ENCODE peak calls at places on chromosomes 4 and X, in four cellular contexts. O is HepG2, F is K562, Y is GM12878. E is an unnamed sample.

GRCh38 chr4:93327346-93327745 is 501.2 kb upstream of the ATOH1 start:
- DNase-seq in F (no peak), O (no peak), Y (no peak), E (no peak)

GRCh38 chrX:115367956-115368355 is 78.4 kb downstream of the LUZP4 start:
- DNase-seq in O (no peak), Y (no peak), F (no peak), E (no peak)

GRCh38 chrX:129540725-129541184 is 696 bp downstream of the OCRL start:
- DNase-seq in F (no peak), Y (no peak), O (peak), E (peak)

GRCh38 chrX:106899276-106899675 is 3.9 kb downstream of the RIPPLY1 start:
- DNase-seq in O (no peak), F (no peak), Y (no peak), E (no peak)

GRCh38 chr4:165828928-165829327 is 44.1 kb upstream of the TLL1 start:
- DNase-seq in O (no peak), F (no peak), Y (no peak), E (no peak)

GRCh38 chrX:135931644-135932487 is 38.4 kb downstream of the SAGE1 start:
- DNase-seq in Y (no peak), F (peak), O (peak), E (peak)

GRCh38 chr4:926538-926937 is 5.6 kb downstream of the GAK start:
- DNase-seq in Y (no peak), O (peak), F (no peak), E (peak)

GRCh38 chrX:1434871-1435240 is 17.9 kb downstream of the ASMTL start:
- DNase-seq in Y (no peak), F (no peak), O (no peak), E (no peak)

GRCh38 chr4:106140601-106141000 is 175.4 kb downstream of the TBCK start:
- DNase-seq in O (no peak), Y (no peak), F (no peak), E (no peak)

GRCh38 chr4:58286335-58286734 is 1176.2 kb upstream of the IGFBP7 start:
- DNase-seq in Y (no peak), F (no peak), O (no peak), E (no peak)

GRCh38 chr4:159298502-159298901 is 195.6 kb downstream of the RAPGEF2 start:
- DNase-seq in F (no peak), O (no peak), Y (no peak), E (no peak)

GRCh38 chrX:29627833-29628232 is 587.5 kb upstream of the MAGEB2 start:
- DNase-seq in Y (no peak), F (no peak), O (no peak), E (no peak)

GRCh38 chr4:47704693-47705325 is 133.1 kb downstream of the CORIN start:
- DNase-seq in Y (no peak), O (peak), F (no peak), E (peak)

GRCh38 chr4:7973545-7973981 is 33.9 kb upstream of the AFAP1 start:
- DNase-seq in F (no peak), O (no peak), Y (no peak), E (no peak)

GRCh38 chr4:133584714-133585113 is 435.6 kb downstream of the PCDH10 start:
- DNase-seq in O (peak), F (no peak), Y (no peak), E (peak)

GRCh38 chrX:136209016-136209738 is 42.0 kb downstream of the MAP7D3 start:
- DNase-seq in O (no peak), F (peak), Y (no peak), E (peak)

GRCh38 chr4:5524451-5524850 is 183.9 kb downstream of the EVC2 start:
- DNase-seq in F (no peak), Y (no peak), O (no peak), E (no peak)

DNA sequence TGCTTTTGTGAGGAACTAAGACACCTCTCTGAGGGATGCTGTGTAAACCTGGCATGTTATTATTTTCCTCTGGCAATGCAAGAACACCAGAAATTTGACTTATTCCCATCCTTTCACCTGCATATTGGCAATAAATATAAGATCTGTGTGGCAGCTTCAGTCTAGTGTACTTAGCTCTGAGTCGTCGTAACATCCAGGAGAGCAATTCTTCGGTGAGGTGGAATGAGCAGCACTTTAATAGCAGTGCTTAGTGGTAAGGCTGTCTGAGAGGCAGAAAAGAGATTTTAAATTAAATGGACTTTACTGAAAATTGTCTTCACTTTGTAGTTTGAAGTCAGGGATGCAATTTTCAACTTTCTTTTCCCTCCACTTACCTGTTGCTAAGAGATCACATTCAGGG is 344.9 kb downstream of the PCDH7 start:
- DNase-seq in F (no peak), Y (no peak), O (no peak), E (no peak)
- TF ChIP-seq TARDBP in F (no peak), Y (no peak), O (no peak), E (no peak)

GRCh38 chr4:40940317-40940720 is 190.6 kb downstream of the NSUN7 start:
- DNase-seq in Y (no peak), O (no peak), F (no peak), E (no peak)
- TF ChIP-seq TARDBP in Y (no peak), O (no peak), F (no peak), E (no peak)

GRCh38 chr4:40377462-40378385 is 42.6 kb downstream of the CHRNA9 start:
- DNase-seq in Y (no peak), O (no peak), F (no peak), E (no peak)
- TF ChIP-seq TARDBP in Y (no peak), O (no peak), F (no peak), E (no peak)

DNA sequence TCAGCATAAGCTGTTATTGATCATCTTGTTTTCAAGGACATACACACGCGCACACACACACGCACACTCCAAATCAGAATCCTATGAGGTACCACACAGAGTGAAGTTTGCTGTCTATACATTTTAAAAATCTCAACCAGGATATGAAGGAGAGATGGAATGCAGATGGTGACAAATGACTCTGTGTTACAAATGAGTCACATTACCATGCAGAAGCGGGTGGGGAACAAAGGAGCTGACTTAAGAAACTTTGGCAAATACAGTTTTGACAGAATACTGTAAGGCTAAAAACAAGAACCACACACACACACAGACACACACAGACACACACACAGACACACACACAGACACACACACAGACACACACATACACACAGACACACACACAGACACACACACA is 81.7 kb downstream of the RELL1 start:
- DNase-seq in O (no peak), Y (no peak), F (no peak), E (no peak)
- TF ChIP-seq TARDBP in O (no peak), Y (no peak), F (no peak), E (no peak)

GRCh38 chr4:129362685-129363274 is 266.8 kb downstream of the C4orf33 start:
- DNase-seq in O (peak), F (peak), Y (peak), E (peak)
- TF ChIP-seq TARDBP in O (no peak), F (no peak), Y (no peak), E (no peak)

E was measured in HEK293T.